ENCODE peak calls at places on chromosomes 7 and 10, in seven cellular contexts. H is PC-3, A is GM23248, P is A673, J is fibroblast of lung, K is K562, S is neural progenitor cell. X is an unnamed sample.

GRCh38 chr10:4704034-4704545 is 121.9 kb upstream of the AKR1E2 start:
- DNase-seq in H (peak), A (peak), P (peak), J (peak), K (no peak), S (no peak), X (peak)

GRCh38 chr10:118499186-118499585 is 96.3 kb downstream of the PRLHR start:
- DNase-seq in H (no peak), A (no peak), P (no peak), J (no peak), K (no peak), S (no peak), X (no peak)

GRCh38 chr10:70052462-70053211 is at the start of gene MACROH2A2:
- DNase-seq in H (peak), A (peak), P (peak), J (peak), K (no peak), S (peak), X (peak)

GRCh38 chr7:46007194-46007593 is 86.1 kb upstream of the IGFBP3 start:
- DNase-seq in H (peak), A (no peak), P (no peak), J (peak), K (no peak), S (no peak), X (no peak)

GRCh38 chr7:45580053-45580872 is 6.1 kb downstream of the ADCY1 start:
- DNase-seq in H (no peak), A (peak), P (no peak), J (no peak), K (peak), S (peak), X (no peak)

GRCh38 chr7:4893929-4894475 is 10.5 kb upstream of the RADIL start:
- DNase-seq in H (no peak), A (no peak), P (no peak), J (no peak), K (no peak), S (no peak), X (no peak)

GRCh38 chr10:73076361-73077183 is 20.1 kb downstream of the P4HA1 start:
- DNase-seq in H (peak), A (peak), P (peak), J (peak), K (no peak), S (no peak), X (peak)

GRCh38 chr10:6988654-6989053 is 408.6 kb upstream of the PRKCQ start:
- DNase-seq in H (no peak), A (no peak), P (no peak), J (no peak), K (no peak), S (no peak), X (no peak)

GRCh38 chr7:143315782-143316181 is at the start of gene CLCN1:
- DNase-seq in H (no peak), A (no peak), P (no peak), J (no peak), K (no peak), S (no peak), X (no peak)

GRCh38 chr7:77184990-77185389 is 14.6 kb downstream of the FGL2 start:
- DNase-seq in H (no peak), A (peak), P (no peak), J (peak), K (no peak), S (no peak), X (no peak)

GRCh38 chr7:137462074-137462715 is 118.7 kb upstream of the PTN start:
- DNase-seq in H (peak), A (peak), P (no peak), J (peak), K (no peak), S (no peak), X (no peak)

GRCh38 chr7:22116451-22117027 is 170.8 kb upstream of the CDCA7L start:
- DNase-seq in H (no peak), A (no peak), P (no peak), J (peak), K (no peak), S (no peak), X (no peak)

GRCh38 chr10:65142641-65143435 is 1621.6 kb downstream of the REEP3 start:
- DNase-seq in H (peak), A (no peak), P (no peak), J (no peak), K (no peak), S (no peak), X (no peak)

GRCh38 chr10:73644015-73644743 is 2.9 kb upstream of the MYOZ1 start:
- DNase-seq in H (peak), A (peak), P (peak), J (peak), K (peak), S (peak), X (peak)

GRCh38 chr10:154348-154747 is 19.1 kb downstream of the ZMYND11 start:
- DNase-seq in H (no peak), A (peak), P (no peak), J (peak), K (no peak), S (no peak), X (no peak)

GRCh38 chr7:117113871-117114270 is 160.6 kb downstream of the ST7 start:
- DNase-seq in H (no peak), A (no peak), P (no peak), J (no peak), K (no peak), S (no peak), X (no peak)

GRCh38 chr10:15245530-15245929 is 77.0 kb upstream of the NMT2 start:
- DNase-seq in H (no peak), A (no peak), P (peak), J (no peak), K (peak), S (peak), X (no peak)

GRCh38 chr7:35241884-35242283 is 12.0 kb downstream of the TBX20 start:
- DNase-seq in H (peak), A (no peak), P (no peak), J (no peak), K (no peak), S (peak), X (no peak)

GRCh38 chr10:70672993-70673928 is 955 bp downstream of the ADAMTS14 start:
- DNase-seq in H (peak), A (peak), P (no peak), J (peak), K (no peak), S (no peak), X (peak)

DNA sequence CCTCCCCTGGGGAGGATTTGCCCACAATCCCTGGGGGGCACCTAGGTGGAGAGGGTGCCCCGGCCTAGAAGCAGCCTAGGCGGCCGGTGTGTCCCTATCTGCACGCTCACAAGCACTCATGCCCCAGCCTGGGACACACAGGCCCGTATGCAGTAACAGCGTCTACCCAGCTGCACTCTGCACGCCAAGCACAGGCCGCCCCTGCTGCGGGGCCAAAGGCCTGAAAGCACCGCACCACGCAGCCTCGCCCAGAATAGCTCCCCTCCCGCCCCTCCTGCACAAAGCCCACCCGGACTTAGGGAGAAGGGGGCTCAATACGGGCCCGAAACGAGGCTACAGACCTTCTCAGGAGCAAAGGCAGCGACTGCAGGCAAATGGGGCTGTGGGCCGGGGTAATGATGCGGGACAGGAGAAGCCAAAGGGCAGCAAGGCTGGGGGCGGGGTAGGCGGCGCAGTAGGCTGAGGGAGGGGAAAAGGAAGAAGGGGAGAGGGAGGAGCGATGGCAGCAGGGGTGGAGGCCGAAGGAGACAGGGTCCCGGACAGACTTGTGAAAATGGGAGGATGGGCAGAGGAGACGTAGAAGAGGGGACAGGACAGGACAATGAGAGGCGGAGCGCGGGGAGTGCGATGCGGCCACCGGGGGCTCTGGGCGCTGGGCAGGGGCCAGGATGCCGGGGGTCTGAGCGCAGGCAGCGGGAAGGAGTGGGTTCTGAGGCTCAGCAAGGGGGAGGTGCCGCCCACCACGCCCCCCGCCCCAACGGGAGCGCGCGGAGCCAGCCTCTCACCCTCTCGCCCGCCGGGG is 544 bp downstream of the GPRIN2 start:
- DNase-seq in H (no peak), A (no peak), P (no peak), J (no peak), K (no peak), S (peak), X (peak)
- TF ChIP-seq EZH2 in H (no peak), A (peak), P (peak), J (peak), K (no peak), S (no peak), X (no peak)

GRCh38 chr7:51316666-51317581 is at the start of gene COBL:
- DNase-seq in H (peak), A (peak), P (no peak), J (peak), K (peak), S (peak), X (peak)
- TF ChIP-seq EZH2 in H (no peak), A (peak), P (no peak), J (no peak), K (no peak), S (peak), X (no peak)

GRCh38 chr7:1232103-1232466 is 587 bp upstream of the UNCX start:
- DNase-seq in H (no peak), A (no peak), P (peak), J (no peak), K (no peak), S (no peak), X (no peak)
- TF ChIP-seq EZH2 in H (no peak), A (peak), P (peak), J (peak), K (no peak), S (peak), X (peak)

DNA sequence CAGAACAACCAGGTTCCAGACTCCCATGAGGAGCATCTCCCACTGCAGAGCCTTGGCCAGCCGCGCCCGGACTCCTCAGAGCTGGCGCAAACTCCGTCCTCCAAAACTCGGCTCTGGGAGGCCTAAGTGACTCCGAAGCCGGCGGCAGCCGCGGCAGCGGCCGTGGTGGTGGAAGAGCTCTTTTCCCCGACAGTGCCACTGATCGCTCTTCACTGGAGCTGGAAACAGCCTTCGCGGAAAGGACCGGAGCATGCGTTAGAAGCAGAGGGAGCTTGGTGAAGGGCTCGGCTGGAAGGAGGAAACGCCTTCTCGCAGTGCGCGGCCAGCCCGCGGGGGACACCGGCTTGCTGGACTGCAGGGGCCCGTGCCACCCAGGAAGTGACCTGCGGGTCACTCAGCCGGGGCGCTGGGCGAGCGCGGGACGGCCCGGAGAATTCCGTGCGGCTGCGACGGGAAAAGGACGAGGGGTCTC is 5.0 kb upstream of the HOXA13 start:
- DNase-seq in H (peak), A (peak), P (peak), J (no peak), K (no peak), S (peak), X (no peak)
- TF ChIP-seq EZH2 in H (no peak), A (no peak), P (peak), J (peak), K (no peak), S (peak), X (no peak)

X was measured in hepatocyte.